ENCODE peak calls at places on chromosomes 2 and 18, in seven cellular contexts. J, Y, M, O, B, L and I are unnamed samples.

GRCh38 chr2:168952424-168952823 is 51.3 kb downstream of the G6PC2 start:
- DNase-seq in O (no peak), J (no peak), M (no peak), Y (no peak), B (no peak), L (no peak), I (no peak)

GRCh38 chr2:47070920-47071824 is 83.9 kb downstream of the STPG4 start:
- DNase-seq in B (no peak), M (no peak), Y (peak), L (no peak), J (no peak), O (peak), I (peak)

GRCh38 chr2:166417669-166418068 is 41.9 kb upstream of the SCN9A start:
- DNase-seq in L (no peak), B (no peak), O (peak), Y (no peak), M (no peak), J (peak), I (peak)

GRCh38 chr18:35740616-35741015 is 159.1 kb downstream of the GALNT1 start:
- DNase-seq in Y (no peak), B (no peak), J (no peak), O (no peak), M (no peak), L (no peak), I (no peak)

GRCh38 chr2:26685943-26686839 is 6.3 kb upstream of the KCNK3 start:
- DNase-seq in J (no peak), B (no peak), L (no peak), Y (no peak), M (no peak), O (no peak), I (no peak)

GRCh38 chr2:8543065-8543411 is 138.8 kb upstream of the ID2 start:
- DNase-seq in J (no peak), Y (no peak), M (no peak), B (no peak), O (no peak), L (no peak), I (no peak)

GRCh38 chr2:43158259-43158880 is 68.0 kb downstream of the ZFP36L2 start:
- DNase-seq in L (no peak), O (peak), M (no peak), B (no peak), Y (no peak), J (peak), I (peak)

GRCh38 chr2:227317834-227318233 is 7.2 kb upstream of the MFF start:
- DNase-seq in M (no peak), J (no peak), O (no peak), L (no peak), Y (no peak), B (no peak), I (no peak)

GRCh38 chr18:519019-519879 is 18.7 kb upstream of the COLEC12 start:
- DNase-seq in J (no peak), Y (peak), O (no peak), L (no peak), B (no peak), M (no peak), I (no peak)

GRCh38 chr2:20040489-20041172 is 10.8 kb downstream of the LAPTM4A start:
- DNase-seq in L (no peak), Y (no peak), O (no peak), B (no peak), M (no peak), J (no peak), I (no peak)

GRCh38 chr18:44668280-44668975 is 12.3 kb upstream of the SETBP1 start:
- DNase-seq in M (no peak), Y (no peak), J (no peak), B (no peak), L (no peak), O (no peak), I (no peak)

GRCh38 chr2:38057651-38058410 is 18.1 kb downstream of the CYP1B1 start:
- DNase-seq in Y (no peak), M (no peak), L (no peak), J (no peak), O (no peak), B (no peak), I (no peak)

GRCh38 chr18:34117319-34117718 is 107.4 kb downstream of the NOL4 start:
- DNase-seq in J (no peak), L (no peak), M (peak), O (no peak), Y (no peak), B (no peak), I (no peak)

GRCh38 chr2:178220814-178221213 is 26.5 kb downstream of the OSBPL6 start:
- DNase-seq in Y (no peak), M (no peak), L (no peak), O (no peak), B (no peak), J (no peak), I (no peak)

GRCh38 chr2:223442874-223443273 is 159.3 kb downstream of the SCG2 start:
- DNase-seq in B (no peak), Y (no peak), L (no peak), J (no peak), M (no peak), O (no peak), I (no peak)

GRCh38 chr2:236179653-236180500 is 11.7 kb upstream of the GBX2 start:
- DNase-seq in J (no peak), Y (no peak), M (peak), L (no peak), O (no peak), B (no peak), I (no peak)

GRCh38 chr18:48872234-48873145 is 78.3 kb downstream of the SMAD7 start:
- DNase-seq in B (no peak), M (no peak), O (no peak), Y (no peak), J (no peak), L (no peak), I (no peak)

GRCh38 chr2:70855679-70856078 is 20.1 kb upstream of the CD207 start:
- DNase-seq in J (no peak), M (no peak), O (no peak), Y (no peak), B (no peak), L (no peak), I (no peak)

GRCh38 chr18:63905361-63905760 is 2.4 kb upstream of the SERPINB10 start:
- DNase-seq in J (no peak), B (no peak), O (no peak), L (no peak), M (no peak), Y (no peak), I (no peak)

GRCh38 chr2:181152221-181152620 is 171.8 kb downstream of the UBE2E3 start:
- DNase-seq in M (no peak), L (no peak), B (no peak), O (no peak), J (no peak), Y (no peak), I (no peak)

GRCh38 chr2:176817061-176817565 is 395.5 kb upstream of the HNRNPA3 start:
- DNase-seq in Y (no peak), O (no peak), B (peak), M (peak), L (no peak), J (no peak), I (peak)

GRCh38 chr2:232973336-232973735 is 39.7 kb downstream of the NGEF start:
- DNase-seq in M (no peak), O (no peak), B (no peak), J (no peak), L (no peak), Y (no peak), I (no peak)

GRCh38 chr2:128638311-128638710 is 319.6 kb upstream of the HS6ST1 start:
- DNase-seq in L (no peak), O (no peak), M (no peak), Y (no peak), B (peak), J (no peak), I (no peak)

GRCh38 chr2:199932312-199932855 is 21.3 kb downstream of the C2orf69 start:
- DNase-seq in B (no peak), Y (no peak), M (no peak), O (no peak), J (no peak), L (no peak), I (no peak)

GRCh38 chr2:120920438-120920814 is 184.8 kb downstream of the GLI2 start:
- DNase-seq in L (no peak), J (no peak), B (no peak), M (no peak), Y (no peak), O (no peak), I (no peak)

GRCh38 chr2:109680523-109681297 is 66.5 kb downstream of the SOWAHC start:
- DNase-seq in L (no peak), Y (no peak), M (no peak), O (peak), B (no peak), J (no peak), I (no peak)

GRCh38 chr2:144447535-144447934 is 72.4 kb downstream of the ZEB2 start:
- DNase-seq in B (no peak), J (no peak), M (no peak), L (no peak), Y (no peak), O (no peak), I (no peak)

GRCh38 chr2:66851449-66851872 is 416.5 kb downstream of the MEIS1 start:
- DNase-seq in B (no peak), J (no peak), L (no peak), M (no peak), Y (no peak), O (peak), I (no peak)

GRCh38 chr2:66843856-66844255 is 408.9 kb downstream of the MEIS1 start:
- DNase-seq in O (no peak), B (no peak), Y (no peak), M (no peak), L (no peak), J (no peak), I (no peak)

GRCh38 chr2:47569658-47570398 is 166.9 kb downstream of the MSH2 start:
- DNase-seq in J (no peak), M (peak), B (peak), L (no peak), O (no peak), Y (no peak), I (no peak)

GRCh38 chr2:163182764-163183354 is 344.3 kb upstream of the KCNH7 start:
- DNase-seq in L (no peak), M (peak), B (no peak), O (no peak), J (no peak), Y (no peak), I (peak)

GRCh38 chr18:77129150-77129551 is 3.4 kb downstream of the MBP start:
- DNase-seq in Y (no peak), L (no peak), O (no peak), B (no peak), M (no peak), J (no peak), I (no peak)

GRCh38 chr18:77119851-77120491 is 12.6 kb downstream of the MBP start:
- DNase-seq in B (no peak), M (no peak), Y (no peak), J (no peak), L (no peak), O (no peak), I (no peak)

GRCh38 chr18:77127769-77128671 is 4.6 kb downstream of the MBP start:
- DNase-seq in O (no peak), B (no peak), J (no peak), M (no peak), L (no peak), Y (peak), I (peak)

GRCh38 chr18:77123313-77124231 is 9.0 kb downstream of the MBP start:
- DNase-seq in O (no peak), M (no peak), B (peak), Y (no peak), L (no peak), J (no peak), I (no peak)

GRCh38 chr18:77124452-77124922 is 8.1 kb downstream of the MBP start:
- DNase-seq in L (no peak), B (no peak), M (no peak), J (no peak), O (no peak), Y (peak), I (no peak)
- TF ChIP-seq JUND in L (no peak), B (no peak), M (no peak), J (no peak), O (no peak), Y (no peak), I (no peak)

GRCh38 chr2:146949400-146949799 is 895.4 kb upstream of the ACVR2A start:
- DNase-seq in B (no peak), J (no peak), M (no peak), Y (no peak), O (no peak), L (no peak), I (no peak)

GRCh38 chr2:146954544-146954943 is 890.3 kb upstream of the ACVR2A start:
- DNase-seq in Y (no peak), L (no peak), O (no peak), J (no peak), M (no peak), B (no peak), I (no peak)

GRCh38 chr2:146952691-146953090 is 892.1 kb upstream of the ACVR2A start:
- DNase-seq in O (no peak), B (no peak), L (no peak), Y (no peak), M (no peak), J (no peak), I (no peak)
- TF ChIP-seq JUND in O (no peak), B (no peak), L (no peak), Y (no peak), M (no peak), J (no peak), I (no peak)

GRCh38 chr2:215651412-215651811 is 215.5 kb upstream of the FN1 start:
- DNase-seq in O (no peak), M (no peak), L (no peak), J (no peak), Y (no peak), B (no peak), I (no peak)

GRCh38 chr2:215653344-215654015 is 217.6 kb upstream of the FN1 start:
- DNase-seq in M (no peak), J (no peak), L (no peak), B (no peak), O (no peak), Y (no peak), I (no peak)

GRCh38 chr2:215652432-215652831 is 216.6 kb upstream of the FN1 start:
- DNase-seq in J (no peak), Y (no peak), B (no peak), L (no peak), O (no peak), M (no peak), I (no peak)

GRCh38 chr2:215657844-215658243 is 222.0 kb upstream of the FN1 start:
- DNase-seq in Y (no peak), B (no peak), O (no peak), J (no peak), L (no peak), M (no peak), I (no peak)

DNA sequence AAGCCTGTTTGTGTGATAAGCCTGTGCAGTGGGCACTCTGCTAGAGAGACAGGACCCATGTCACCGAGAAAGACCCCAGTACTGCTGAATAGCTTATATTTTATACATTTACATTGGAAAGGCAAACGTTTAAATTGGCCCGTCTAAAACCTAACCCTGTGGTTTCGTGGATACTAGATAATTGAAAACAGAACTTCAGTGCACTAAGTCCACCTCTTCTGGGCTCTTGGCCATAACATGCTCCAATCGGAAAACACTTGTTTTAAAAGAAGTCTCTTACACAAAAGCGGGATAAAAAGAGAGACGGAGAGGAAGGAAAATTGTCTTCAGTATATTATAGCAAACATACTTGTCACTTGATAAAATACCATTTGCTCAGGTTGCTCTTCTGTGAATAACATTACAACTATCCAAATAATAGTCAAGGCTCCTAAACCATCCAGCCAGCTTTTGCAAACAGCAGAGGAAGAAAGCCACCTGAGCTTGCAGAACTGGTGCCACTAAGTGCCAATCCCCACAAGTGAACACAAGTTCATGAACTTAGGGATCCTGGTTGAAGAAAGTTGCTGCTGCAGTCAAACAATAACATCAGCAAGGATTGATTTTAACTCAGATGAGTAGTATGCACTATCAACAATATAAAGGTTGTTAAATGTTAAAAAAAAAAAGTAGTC is 218.4 kb upstream of the FN1 start:
- DNase-seq in B (no peak), L (no peak), Y (no peak), J (no peak), O (no peak), M (no peak), I (peak)
- TF ChIP-seq JUND in B (no peak), L (no peak), Y (no peak), J (no peak), O (no peak), M (no peak), I (no peak)

GRCh38 chr18:61924550-61924949 is 31.7 kb upstream of the RNF152 start:
- DNase-seq in J (no peak), O (no peak), Y (no peak), L (no peak), M (no peak), B (no peak), I (no peak)

GRCh38 chr18:61921621-61922235 is 28.9 kb upstream of the RNF152 start:
- DNase-seq in L (no peak), Y (no peak), B (no peak), J (no peak), O (no peak), M (no peak), I (no peak)

GRCh38 chr18:61917870-61918269 is 25.1 kb upstream of the RNF152 start:
- DNase-seq in J (no peak), L (no peak), M (no peak), B (no peak), Y (no peak), O (no peak), I (no peak)

GRCh38 chr18:61926532-61926931 is 33.7 kb upstream of the RNF152 start:
- DNase-seq in L (no peak), Y (no peak), J (no peak), B (no peak), M (no peak), O (no peak), I (no peak)

GRCh38 chr18:61922435-61922834 is 29.6 kb upstream of the RNF152 start:
- DNase-seq in B (no peak), O (no peak), J (no peak), Y (no peak), M (no peak), L (no peak), I (no peak)
- TF ChIP-seq JUND in B (no peak), O (no peak), J (no peak), Y (no peak), M (no peak), L (no peak), I (no peak)

DNA sequence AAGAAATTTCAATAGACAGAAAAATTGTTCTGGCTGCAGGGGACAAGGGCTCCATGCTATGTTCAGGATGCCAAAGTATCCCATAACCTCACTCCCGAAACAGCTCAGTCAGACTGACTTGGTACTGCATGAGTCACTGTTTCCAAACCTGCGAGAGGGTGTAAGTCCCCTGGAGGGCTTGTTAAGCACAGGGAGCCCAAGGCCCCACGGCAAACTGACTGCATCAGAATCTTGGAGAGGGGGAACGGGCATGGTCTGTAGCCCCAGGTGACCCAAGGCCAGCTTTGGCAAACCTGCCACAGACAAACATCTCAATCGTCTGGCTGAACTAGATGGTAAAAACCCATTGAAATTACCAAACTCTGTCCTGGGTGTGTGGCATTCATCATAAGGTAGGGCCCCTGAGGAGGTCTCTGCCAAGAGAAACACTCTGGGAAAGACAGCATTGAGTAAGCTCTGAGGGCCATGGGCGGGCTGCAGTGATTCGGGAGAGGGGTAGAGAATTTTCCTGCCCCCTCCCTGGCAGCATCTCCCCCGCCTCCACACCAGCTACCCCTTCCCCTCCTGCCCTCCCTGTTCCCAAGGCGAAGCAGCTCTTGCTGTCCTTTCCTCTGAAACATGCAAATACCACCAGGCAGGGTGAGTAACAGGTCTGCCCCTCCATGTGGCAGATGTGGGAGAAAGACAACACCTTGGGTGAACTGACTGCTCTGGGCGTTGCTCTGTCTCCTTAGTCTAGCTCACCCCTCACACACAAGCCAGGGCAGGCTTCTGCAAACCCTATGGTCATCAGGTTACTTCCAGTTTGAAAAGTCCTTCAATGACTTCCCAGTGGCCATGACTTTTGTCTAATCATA is 274.7 kb upstream of the SIX2 start:
- DNase-seq in J (peak), L (no peak), Y (no peak), O (no peak), M (no peak), B (no peak), I (peak)
- TF ChIP-seq JUND in J (peak), L (no peak), Y (no peak), O (no peak), M (peak), B (no peak), I (no peak)

DNA sequence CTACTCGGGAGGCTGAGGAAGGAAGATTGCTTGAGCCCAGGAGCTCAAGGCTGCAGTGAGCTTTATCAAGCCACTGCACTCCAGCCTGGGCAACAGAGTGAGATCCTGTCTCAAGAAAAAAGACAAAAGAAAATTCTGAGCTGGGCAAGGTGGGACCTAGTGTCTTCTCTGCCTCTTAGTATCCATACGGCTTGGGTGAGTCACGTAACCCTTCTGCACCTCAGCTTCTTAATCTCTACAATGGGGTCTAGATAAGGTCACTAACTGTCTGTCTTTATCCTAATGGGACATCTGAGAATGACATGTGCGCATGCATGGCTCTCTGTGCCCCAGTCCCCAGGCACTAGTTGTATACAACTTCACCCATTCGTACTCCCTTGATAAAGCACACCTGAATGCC is 53.4 kb upstream of the TLK1 start:
- DNase-seq in O (no peak), L (no peak), B (no peak), Y (no peak), M (no peak), J (no peak), I (no peak)
- TF ChIP-seq JUND in O (no peak), L (peak), B (no peak), Y (no peak), M (no peak), J (no peak), I (no peak)

GRCh38 chr2:76080154-76080553 is 369.4 kb upstream of the GCFC2 start:
- DNase-seq in O (peak), Y (no peak), L (no peak), J (no peak), B (no peak), M (no peak), I (no peak)

DNA sequence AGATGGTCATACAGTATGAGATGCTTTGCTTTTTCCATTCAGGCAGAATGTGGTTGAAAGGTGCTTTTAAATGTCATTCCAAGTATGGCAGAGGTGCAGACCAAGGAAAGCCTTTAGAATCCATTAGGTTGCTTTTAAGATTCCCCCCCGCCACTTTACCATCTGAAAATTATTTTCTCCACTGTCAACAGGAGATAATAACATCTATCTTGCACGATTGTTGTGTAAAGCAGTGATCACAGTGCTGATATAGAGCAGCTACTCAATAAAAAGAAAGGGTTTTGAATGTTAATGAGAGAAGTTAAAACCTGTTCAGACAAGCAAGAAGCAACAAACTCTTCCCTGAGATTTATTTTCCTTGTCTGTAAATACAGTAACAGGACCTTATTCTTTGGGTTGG is 372.5 kb upstream of the GCFC2 start:
- DNase-seq in L (no peak), B (no peak), M (no peak), Y (no peak), J (no peak), O (no peak), I (no peak)
- TF ChIP-seq JUND in L (no peak), B (no peak), M (no peak), Y (no peak), J (no peak), O (no peak), I (no peak)

GRCh38 chr2:211846714-211847113 is 691.9 kb downstream of the ERBB4 start:
- DNase-seq in Y (no peak), J (no peak), M (no peak), O (no peak), B (no peak), L (no peak), I (no peak)
- TF ChIP-seq JUND in Y (no peak), J (no peak), M (no peak), O (no peak), B (no peak), L (no peak), I (no peak)